ENCODE peak calls at places on chromosomes 6 and 20, in five cellular contexts. F is NCI-H1105 treated with DMSO at 0.1 percent for 48 hours, T is activated T-cell treated with anti-CD3 and anti-CD28 coated beads for 24 hours, S is amniotic stem cell, W is NCI-H345. N is an unnamed sample.

GRCh38 chr6:44264154-44265002 is 973 bp downstream of the NFKBIE start:
- DNase-seq in F (no peak), T (no peak), S (no peak), W (no peak), N (no peak)

GRCh38 chr6:157300006-157300405 is 23.3 kb downstream of the TMEM242 start:
- DNase-seq in F (no peak), T (no peak), S (no peak), W (no peak), N (no peak)

GRCh38 chr6:156787569-156788492 is 10.7 kb downstream of the ARID1B start:
- DNase-seq in F (no peak), T (no peak), S (no peak), W (no peak), N (no peak)

GRCh38 chr20:25076731-25077609 is 5.0 kb downstream of the VSX1 start:
- DNase-seq in F (peak; percentile 89), T (no peak), S (no peak), W (peak; percentile 79), N (peak; percentile 31)

GRCh38 chr20:61105395-61105794 is 146.7 kb upstream of the CDH4 start:
- DNase-seq in F (no peak), T (no peak), S (no peak), W (no peak), N (no peak)

GRCh38 chr20:23954008-23954745 is 34.4 kb downstream of the GGTLC1 start:
- DNase-seq in F (no peak), T (no peak), S (no peak), W (no peak), N (no peak)

GRCh38 chr6:12637960-12638641 is 78.5 kb upstream of the PHACTR1 start:
- DNase-seq in F (peak; percentile 51), T (peak; percentile 24), S (peak; percentile 4), W (peak; percentile 10), N (peak; percentile 82)

GRCh38 chr20:44211177-44212039 is 837 bp upstream of the OSER1 start:
- DNase-seq in F (peak; percentile 33), T (no peak), S (no peak), W (no peak), N (peak; percentile 67)

GRCh38 chr6:129638055-129639019 is 71.6 kb downstream of the ARHGAP18 start:
- DNase-seq in F (peak; percentile 63), T (no peak), S (no peak), W (no peak), N (no peak)

N was measured in foreskin fibroblast.